ENCODE peak calls at places on chromosome 16, in five cellular contexts. N, C, D, W and M are unnamed samples.
A peak's percentile ranks its signal among the peaks of the same experiment; 100 is the strongest.

GRCh38 chr16:1197237-1197866 is 27.7 kb downstream of the TPSG1 start:
- DNase-seq in C (no peak), W (no peak), N (no peak), D (no peak), M (no peak)

GRCh38 chr16:58492066-58492465 is 7.9 kb upstream of the NDRG4 start:
- DNase-seq in C (no peak), W (no peak), N (no peak), D (no peak), M (no peak)

GRCh38 chr16:48317614-48318013 is 67.6 kb downstream of the SIAH1 start:
- DNase-seq in D (no peak), W (no peak), N (no peak), C (no peak), M (no peak)

GRCh38 chr16:27403601-27403992 is 1.6 kb downstream of the IL21R start:
- DNase-seq in D (no peak), C (no peak), N (no peak), W (no peak), M (no peak)

GRCh38 chr16:75044800-75045361 is 46.1 kb downstream of the ZNRF1 start:
- DNase-seq in D (no peak), W (peak; percentile 55), N (peak; percentile 35), C (peak; percentile 87), M (no peak)

GRCh38 chr16:30075503-30076275 is at the start of gene PPP4C:
- DNase-seq in C (peak; percentile 98), N (peak; percentile 81), W (peak; percentile 92), D (peak; percentile 85), M (peak; percentile 84)

GRCh38 chr16:22664132-22664531 is 149.8 kb upstream of the HS3ST2 start:
- DNase-seq in W (no peak), N (no peak), D (no peak), C (peak; percentile 78), M (no peak)

GRCh38 chr16:69796285-69797118 is 34.4 kb downstream of the WWP2 start:
- DNase-seq in N (no peak), W (no peak), C (no peak), D (no peak), M (no peak)

GRCh38 chr16:27334874-27335273 is 21.1 kb downstream of the IL4R start:
- DNase-seq in C (no peak), W (no peak), D (no peak), N (no peak), M (no peak)

GRCh38 chr16:68251812-68252211 is 6.6 kb downstream of the PLA2G15 start:
- DNase-seq in D (no peak), C (no peak), W (no peak), N (no peak), M (no peak)

GRCh38 chr16:48432136-48432535 is 46.9 kb upstream of the SIAH1 start:
- DNase-seq in D (no peak), W (no peak), N (no peak), C (no peak), M (no peak)

GRCh38 chr16:55328611-55329569 is 4.9 kb downstream of the IRX6 start:
- DNase-seq in D (no peak), C (no peak), W (no peak), N (no peak), M (no peak)

GRCh38 chr16:22945361-22945760 is 131.4 kb downstream of the HS3ST2 start:
- DNase-seq in W (no peak), N (no peak), C (no peak), D (no peak), M (no peak)

GRCh38 chr16:28307936-28308335 is 15.6 kb downstream of the SBK1 start:
- DNase-seq in D (no peak), C (no peak), W (no peak), N (no peak), M (no peak)

GRCh38 chr16:65572156-65572555 is 450.3 kb upstream of the CDH11 start:
- DNase-seq in W (no peak), N (no peak), D (no peak), C (no peak), M (no peak)

GRCh38 chr16:1944612-1945199 is 1.7 kb upstream of the MSRB1 start:
- DNase-seq in N (no peak), C (no peak), W (no peak), D (no peak), M (no peak)

GRCh38 chr16:1651055-1651454 is 27.0 kb upstream of the JPT2 start:
- DNase-seq in N (no peak), D (no peak), C (no peak), W (no peak), M (no peak)

GRCh38 chr16:82135844-82136243 is 34.2 kb downstream of the MPHOSPH6 start:
- DNase-seq in D (no peak), C (no peak), N (no peak), W (no peak), M (no peak)

GRCh38 chr16:2147981-2148671 is at the start of gene RAB26:
- DNase-seq in N (peak; percentile 46), W (peak; percentile 85), C (peak; percentile 95), D (peak; percentile 49), M (peak; percentile 55)

GRCh38 chr16:90018297-90019200 is 707 bp downstream of the DBNDD1 start:
- DNase-seq in D (no peak), C (no peak), N (no peak), W (no peak), M (no peak)

GRCh38 chr16:35203636-35204035 is 1744.2 kb downstream of the TP53TG3F start:
- DNase-seq in N (no peak), W (no peak), C (no peak), D (no peak), M (no peak)

GRCh38 chr16:27779719-27780161 is 229.8 kb downstream of the KATNIP start:
- DNase-seq in D (no peak), N (peak; percentile 26), C (no peak), W (peak; percentile 60), M (no peak)

GRCh38 chr16:10679921-10680320 is 14.8 kb downstream of the TEKT5 start:
- DNase-seq in C (peak; percentile 25), W (no peak), N (no peak), D (no peak), M (no peak)

GRCh38 chr16:11211977-11212818 is 43.8 kb downstream of the SOCS1 start:
- DNase-seq in N (no peak), D (no peak), W (no peak), C (no peak), M (no peak)

GRCh38 chr16:69073181-69073669 is 32.2 kb upstream of the HAS3 start:
- DNase-seq in D (no peak), W (no peak), C (no peak), N (no peak), M (no peak)

GRCh38 chr16:29126057-29126494 is 141.2 kb downstream of the LAT start:
- DNase-seq in N (no peak), W (peak; percentile 60), C (peak; percentile 60), D (no peak), M (no peak)

GRCh38 chr16:80404847-80405246 is 135.9 kb upstream of the DYNLRB2 start:
- DNase-seq in C (no peak), W (no peak), N (no peak), D (no peak), M (no peak)

GRCh38 chr16:78118469-78119025 is 19.1 kb downstream of the WWOX start:
- DNase-seq in W (no peak), C (no peak), N (no peak), D (no peak), M (no peak)

GRCh38 chr16:71723537-71724319 is 773 bp downstream of the PHLPP2 start:
- DNase-seq in N (peak; percentile 39), W (peak; percentile 74), D (peak; percentile 75), C (peak; percentile 93), M (peak; percentile 74)

GRCh38 chr16:1102921-1103648 is 7.0 kb upstream of the C1QTNF8 start:
- DNase-seq in W (no peak), D (peak; percentile 70), C (no peak), N (no peak), M (peak; percentile 57)

GRCh38 chr16:80007216-80007615 is 406.7 kb upstream of the MAF start:
- DNase-seq in C (no peak), D (no peak), N (no peak), W (no peak), M (no peak)

GRCh38 chr16:10577305-10578202 is 2.8 kb downstream of the EMP2 start:
- DNase-seq in C (peak; percentile 88), W (peak; percentile 49), N (no peak), D (no peak), M (no peak)

GRCh38 chr16:8919934-8920465 is 37.8 kb downstream of the LITAFD start:
- DNase-seq in C (peak; percentile 13), N (no peak), D (no peak), W (no peak), M (no peak)
- TF ChIP-seq CTCF in C (no peak), N (no peak), D (no peak), W (no peak), M (no peak)

DNA sequence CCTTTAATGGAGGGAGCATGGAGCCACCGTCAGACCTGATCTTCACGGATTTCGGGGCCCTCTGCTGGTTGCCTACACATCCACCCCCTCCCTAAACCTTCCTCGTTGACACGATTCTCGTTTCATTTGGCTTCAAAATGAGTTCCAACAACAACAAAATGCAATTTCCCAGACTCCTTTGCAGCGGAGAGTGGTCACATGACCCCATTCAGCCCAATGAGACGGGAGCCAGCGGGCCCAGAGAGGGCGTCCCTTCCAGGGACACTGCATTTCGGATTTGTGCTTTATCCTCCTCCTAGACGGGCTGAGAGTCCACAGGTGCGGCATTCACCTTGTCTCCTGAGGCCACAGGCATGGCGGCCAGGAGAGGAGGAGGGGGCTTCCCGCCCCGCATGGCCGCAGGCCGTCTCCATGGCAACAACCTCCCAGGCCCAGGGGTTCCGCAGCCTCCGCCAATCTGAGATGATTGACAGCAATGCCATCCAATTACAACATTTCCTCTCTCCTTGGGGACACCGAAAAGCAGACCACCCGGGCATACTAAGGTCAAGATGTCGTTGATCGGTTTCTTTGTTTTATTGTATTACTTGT is 259.8 kb downstream of the C16orf95 start:
- DNase-seq in C (peak; percentile 78), N (no peak), D (no peak), W (no peak), M (no peak)
- TF ChIP-seq CTCF in C (no peak), N (no peak), D (no peak), W (no peak), M (no peak)

GRCh38 chr16:84184775-84185174 is 2.1 kb downstream of the TAF1C start:
- DNase-seq in W (no peak), C (no peak), N (no peak), D (no peak), M (no peak)

GRCh38 chr16:84182680-84183571 is 3.9 kb downstream of the TAF1C start:
- DNase-seq in C (no peak), W (no peak), D (no peak), N (no peak), M (no peak)

GRCh38 chr16:84182104-84182503 is 4.8 kb downstream of the TAF1C start:
- DNase-seq in N (no peak), W (no peak), C (no peak), D (no peak), M (no peak)

GRCh38 chr16:84183572-84183875 is 3.3 kb downstream of the TAF1C start:
- DNase-seq in N (no peak), D (no peak), C (no peak), W (no peak), M (no peak)

DNA sequence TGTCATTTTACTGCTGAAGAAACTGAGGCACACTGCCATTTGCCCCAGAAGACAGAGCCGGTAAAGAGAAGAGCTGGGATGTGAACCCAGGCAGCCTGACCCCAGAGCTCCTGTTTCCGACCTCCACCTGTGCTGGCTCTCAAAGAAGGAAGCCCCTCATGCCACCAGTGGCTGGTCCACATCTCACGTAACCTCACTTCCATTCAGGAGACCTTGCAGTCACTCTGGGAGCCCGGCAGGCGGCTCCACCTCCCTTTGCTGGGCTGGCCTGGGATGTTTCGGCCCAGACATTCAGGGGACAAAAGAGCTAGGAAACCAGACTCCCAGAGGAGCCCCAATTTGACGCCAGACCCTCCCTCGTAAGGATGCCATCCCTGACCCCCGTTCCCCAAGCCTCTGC is 2.9 kb downstream of the TAF1C start:
- DNase-seq in C (no peak), D (no peak), W (no peak), N (no peak), M (no peak)
- TF ChIP-seq CTCF in C (no peak), D (no peak), W (no peak), N (no peak), M (no peak)

GRCh38 chr16:85093705-85094104 is 18.6 kb downstream of the CIBAR2 start:
- DNase-seq in C (no peak), W (no peak), N (no peak), D (no peak), M (no peak)
- TF ChIP-seq CTCF in C (no peak), W (no peak), N (no peak), D (no peak), M (no peak)